ENCODE peak calls at places on chromosome X, in eight cellular contexts. M, I, Z, U, B, F, P and S are unnamed samples.

GRCh38 chrX:71809886-71810285 is 46.7 kb downstream of the CXorf49B start:
- DNase-seq in B (no peak), P (no peak), M (no peak), Z (no peak), I (no peak), U (peak; percentile 72), F (no peak), S (no peak)

GRCh38 chrX:46904626-46905025 is 7.6 kb upstream of the JADE3 start:
- DNase-seq in I (no peak), B (no peak), P (no peak), M (no peak), U (no peak), Z (no peak), F (no peak), S (no peak)

GRCh38 chrX:10486373-10486772 is 134.0 kb downstream of the MID1 start:
- DNase-seq in I (no peak), F (no peak), B (no peak), U (peak; percentile 85), M (peak; percentile 9), Z (peak; percentile 75), P (no peak), S (peak; percentile 4)

GRCh38 chrX:34629572-34629971 is 27.5 kb downstream of the TMEM47 start:
- DNase-seq in Z (peak; percentile 77), B (no peak), F (no peak), U (no peak), P (no peak), I (no peak), M (peak; percentile 23), S (peak; percentile 48)

GRCh38 chrX:102659790-102660757 is 8.8 kb downstream of the GPRASP1 start:
- DNase-seq in B (peak; percentile 86), U (no peak), Z (peak; percentile 70), M (peak; percentile 42), I (peak; percentile 93), F (peak; percentile 68), P (peak; percentile 78), S (peak; percentile 5)

GRCh38 chrX:119684916-119685224 is 8.1 kb downstream of the SEPTIN6 start:
- DNase-seq in B (no peak), M (no peak), Z (no peak), P (no peak), F (no peak), I (no peak), U (no peak), S (no peak)

GRCh38 chrX:2710041-2710471 is 19.0 kb downstream of the CD99 start:
- DNase-seq in B (peak; percentile 42), P (no peak), Z (peak; percentile 77), M (peak; percentile 92), F (no peak), I (peak; percentile 17), U (peak; percentile 92), S (no peak)

GRCh38 chrX:20514358-20514757 is 247.6 kb upstream of the RPS6KA3 start:
- DNase-seq in M (peak; percentile 74), P (no peak), I (no peak), F (no peak), Z (peak; percentile 52), B (no peak), U (peak; percentile 76), S (peak; percentile 31)

GRCh38 chrX:28058906-28059305 is 77.7 kb upstream of the DCAF8L1 start:
- DNase-seq in M (no peak), U (no peak), F (no peak), I (peak; percentile 69), Z (no peak), P (no peak), B (no peak), S (no peak)

GRCh38 chrX:69664693-69665092 is 48.8 kb downstream of the EDA start:
- DNase-seq in M (no peak), I (no peak), U (no peak), P (no peak), F (no peak), B (no peak), Z (no peak), S (no peak)

GRCh38 chrX:9195199-9195880 is 161.4 kb upstream of the FAM9B start:
- DNase-seq in Z (no peak), U (no peak), I (no peak), B (no peak), M (no peak), P (no peak), F (no peak), S (no peak)

GRCh38 chrX:37383313-37383712 is 34.1 kb downstream of the PRRG1 start:
- DNase-seq in B (no peak), M (no peak), U (no peak), P (no peak), I (no peak), Z (no peak), F (no peak), S (no peak)

GRCh38 chrX:74458738-74459137 is 37.4 kb downstream of the SLC16A2 start:
- DNase-seq in P (no peak), M (peak; percentile 72), B (no peak), F (no peak), U (peak; percentile 67), Z (peak; percentile 87), I (no peak), S (peak; percentile 39)

GRCh38 chrX:20477219-20477618 is 210.5 kb upstream of the RPS6KA3 start:
- DNase-seq in Z (no peak), B (no peak), I (no peak), M (no peak), P (no peak), F (no peak), U (no peak), S (no peak)

GRCh38 chrX:107135076-107135964 is 16.7 kb upstream of the RBM41 start:
- DNase-seq in U (peak; percentile 61), M (no peak), F (no peak), P (no peak), I (no peak), Z (peak; percentile 75), B (peak; percentile 37), S (no peak)

GRCh38 chrX:29535212-29536162 is 679.9 kb upstream of the MAGEB2 start:
- DNase-seq in F (no peak), U (peak; percentile 19), Z (peak; percentile 28), B (no peak), P (no peak), M (no peak), I (no peak), S (peak; percentile 0)

GRCh38 chrX:538311-538710 is 92.3 kb upstream of the SHOX start:
- DNase-seq in F (no peak), I (no peak), U (no peak), M (peak; percentile 16), Z (no peak), P (no peak), B (no peak), S (no peak)

GRCh38 chrX:148878371-148878770 is 378.0 kb downstream of the AFF2 start:
- DNase-seq in Z (peak; percentile 73), I (no peak), B (no peak), F (no peak), M (no peak), U (peak; percentile 62), P (no peak), S (no peak)

GRCh38 chrX:152072236-152072635 is 66.1 kb downstream of the MAGEA10 start:
- DNase-seq in B (no peak), P (no peak), I (no peak), U (peak; percentile 74), M (peak; percentile 27), Z (peak; percentile 81), F (no peak), S (no peak)

GRCh38 chrX:98207947-98208346 is 1324.2 kb downstream of the RPA4 start:
- DNase-seq in U (no peak), F (no peak), P (no peak), I (no peak), M (no peak), B (no peak), Z (no peak), S (no peak)

GRCh38 chrX:69109036-69109663 is 56.1 kb downstream of the PJA1 start:
- DNase-seq in B (no peak), Z (no peak), U (no peak), I (no peak), P (no peak), M (no peak), F (no peak), S (no peak)

GRCh38 chrX:26783512-26784225 is 567.7 kb downstream of the MAGEB5 start:
- DNase-seq in Z (peak; percentile 30), U (peak; percentile 5), F (no peak), P (no peak), M (no peak), I (peak; percentile 9), B (no peak), S (no peak)

GRCh38 chrX:47751670-47752069 is 85.0 kb upstream of the ZNF81 start:
- DNase-seq in P (peak; percentile 2), M (peak; percentile 0), I (peak; percentile 56), F (no peak), B (peak; percentile 37), Z (no peak), U (peak; percentile 26), S (no peak)

GRCh38 chrX:42708222-42708621 is 69.7 kb downstream of the PPP1R2C start:
- DNase-seq in F (no peak), I (no peak), M (no peak), U (no peak), B (no peak), P (no peak), Z (peak; percentile 53), S (no peak)

GRCh38 chrX:103585421-103586313 is at the start of gene TCEAL4:
- DNase-seq in Z (peak; percentile 21), F (no peak), I (peak; percentile 65), M (no peak), U (peak; percentile 13), P (no peak), B (peak; percentile 17), S (no peak)